ENCODE peak calls at places on chromosomes 6 and 20, in seven cellular contexts. P is IMR-90, Q is A549, L is HepG2, Z is H1, J is SK-N-SH, F is K562. V is an unnamed sample.

GRCh38 chr6:11333292-11333849 is 100.9 kb upstream of the NEDD9 start:
- DNase-seq in F (no peak), Z (no peak), Q (no peak), L (no peak), P (no peak), J (no peak), V (no peak)

GRCh38 chr6:82419859-82420258 is 56.2 kb downstream of the TPBG start:
- DNase-seq in J (no peak), P (no peak), Q (peak; percentile 37), F (no peak), L (no peak), Z (no peak), V (no peak)

GRCh38 chr6:150336299-150336698 is 32.5 kb upstream of the IYD start:
- DNase-seq in P (peak; percentile 7), L (no peak), Z (no peak), J (no peak), F (peak; percentile 34), Q (no peak), V (peak; percentile 53)

GRCh38 chr6:41028618-41029486 is 10.2 kb downstream of the UNC5CL start:
- DNase-seq in L (no peak), F (no peak), Z (no peak), P (no peak), J (no peak), Q (no peak), V (no peak)

GRCh38 chr20:32731882-32732266 is 11.4 kb downstream of the COMMD7 start:
- DNase-seq in Q (peak; percentile 85), L (peak; percentile 89), J (no peak), P (no peak), Z (no peak), F (no peak), V (no peak)

GRCh38 chr6:169186496-169187169 is 67.0 kb downstream of the THBS2 start:
- DNase-seq in L (no peak), Z (no peak), P (no peak), J (no peak), Q (no peak), F (no peak), V (no peak)

GRCh38 chr20:41087777-41088176 is 49.6 kb upstream of the PLCG1 start:
- DNase-seq in J (no peak), P (no peak), Z (no peak), F (no peak), Q (no peak), L (no peak), V (no peak)

GRCh38 chr20:35820715-35821114 is 48.9 kb downstream of the PHF20 start:
- DNase-seq in F (no peak), Z (no peak), P (peak; percentile 52), Q (no peak), L (no peak), J (no peak), V (no peak)

GRCh38 chr6:138569554-138569953 is 70.3 kb upstream of the NHSL1 start:
- DNase-seq in Z (no peak), Q (no peak), J (no peak), F (no peak), P (no peak), L (no peak), V (no peak)

GRCh38 chr20:45406260-45407066 is 1.6 kb upstream of the DBNDD2 start:
- DNase-seq in P (no peak), J (peak; percentile 80), L (no peak), F (peak; percentile 70), Q (peak; percentile 25), Z (no peak), V (no peak)

GRCh38 chr6:44022671-44023352 is 104.4 kb downstream of the MRPL14 start:
- DNase-seq in Q (no peak), F (no peak), L (no peak), J (no peak), P (no peak), Z (no peak), V (no peak)

GRCh38 chr20:43736588-43737091 is 9.8 kb upstream of the GTSF1L start:
- DNase-seq in Q (no peak), L (no peak), F (peak; percentile 34), P (peak; percentile 10), J (no peak), Z (no peak), V (peak; percentile 79)

GRCh38 chr20:38610521-38610920 is 8.9 kb downstream of the ARHGAP40 start:
- DNase-seq in Q (no peak), J (no peak), L (no peak), Z (no peak), P (peak; percentile 6), F (no peak), V (no peak)

GRCh38 chr6:25369043-25369442 is 89.9 kb downstream of the CARMIL1 start:
- DNase-seq in F (no peak), P (no peak), Z (no peak), L (no peak), J (no peak), Q (no peak), V (no peak)

GRCh38 chr6:157840776-157841175 is 17.7 kb downstream of the SNX9 start:
- DNase-seq in L (no peak), F (peak; percentile 62), Q (peak; percentile 10), Z (no peak), J (no peak), P (peak; percentile 84), V (no peak)

GRCh38 chr6:38047562-38047961 is 228.0 kb downstream of the ZFAND3 start:
- DNase-seq in F (no peak), L (no peak), Q (no peak), P (no peak), J (no peak), Z (no peak), V (no peak)

GRCh38 chr6:23547851-23548250 is 578.2 kb upstream of the NRSN1 start:
- DNase-seq in F (no peak), L (peak; percentile 3), P (no peak), Q (no peak), Z (no peak), J (no peak), V (no peak)

GRCh38 chr20:49989234-49990065 is 6.7 kb downstream of the SNAI1 start:
- DNase-seq in Q (peak; percentile 41), L (no peak), J (peak; percentile 71), P (peak; percentile 87), Z (no peak), F (peak; percentile 73), V (no peak)

GRCh38 chr6:91082311-91082803 is 495.5 kb upstream of the MAP3K7 start:
- DNase-seq in L (no peak), F (no peak), P (peak; percentile 40), J (no peak), Q (no peak), Z (no peak), V (no peak)

GRCh38 chr6:26217714-26218075 is 130.5 kb downstream of the HFE start:
- DNase-seq in P (no peak), F (peak; percentile 66), Z (no peak), Q (no peak), J (no peak), L (no peak), V (no peak)

GRCh38 chr20:37223053-37223452 is 38.6 kb downstream of the GHRH start:
- DNase-seq in F (peak; percentile 33), L (no peak), Q (peak; percentile 29), J (no peak), Z (no peak), P (peak; percentile 95), V (no peak)

GRCh38 chr20:32207211-32207625 is 325 bp downstream of the PLAGL2 start:
- DNase-seq in P (no peak), Q (no peak), F (peak; percentile 81), L (no peak), J (no peak), Z (no peak), V (no peak)

DNA sequence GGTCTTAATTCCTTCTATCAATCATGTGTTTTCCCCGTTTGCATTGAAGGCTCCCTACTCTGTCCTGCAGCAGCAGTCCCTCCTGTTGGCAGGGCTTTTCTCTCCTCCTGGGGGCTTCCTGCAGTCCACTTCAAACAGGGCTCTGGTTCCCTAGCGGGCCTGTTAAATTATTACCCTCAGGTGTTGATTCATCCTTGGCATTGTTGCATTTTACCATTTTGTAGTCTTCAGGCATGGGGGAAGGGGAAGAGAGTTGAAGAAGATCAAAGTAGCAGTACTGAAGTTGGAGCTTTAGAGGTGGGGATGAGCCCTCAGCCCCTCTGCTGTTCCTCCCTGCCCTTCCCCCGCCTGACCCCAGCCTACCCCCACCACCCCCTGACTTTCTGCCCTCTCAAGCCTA is 169.5 kb downstream of the EYA4 start:
- DNase-seq in Q (peak; percentile 4), L (no peak), P (no peak), Z (no peak), F (no peak), J (no peak), V (no peak)
- TF ChIP-seq RFX5 in Q (no peak), L (no peak), P (no peak), Z (no peak), F (no peak), J (no peak), V (no peak)

DNA sequence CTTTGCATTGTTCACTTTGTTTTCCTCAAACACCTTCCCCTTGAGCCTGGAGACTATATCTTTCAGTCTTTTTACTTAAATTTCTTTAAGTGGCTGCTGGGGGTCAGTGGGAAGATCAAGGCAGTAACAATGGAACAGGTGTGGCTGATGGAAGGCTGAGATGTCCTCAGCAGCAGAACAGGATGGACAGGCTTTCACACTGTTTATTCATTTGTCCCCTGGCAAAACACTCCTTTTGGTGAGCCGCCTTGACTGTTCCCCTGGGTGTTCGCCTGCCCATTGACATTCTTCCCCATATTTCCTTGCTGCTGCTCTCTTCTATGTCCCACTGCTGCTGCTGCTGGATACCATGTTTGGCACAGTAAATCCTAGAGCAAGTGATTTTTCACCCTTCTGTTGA is 38.1 kb downstream of the RNF144B start:
- DNase-seq in L (no peak), F (no peak), P (no peak), Z (no peak), J (no peak), Q (no peak), V (no peak)
- TF ChIP-seq RFX5 in L (no peak), F (no peak), P (no peak), Z (no peak), J (no peak), Q (no peak), V (no peak)

DNA sequence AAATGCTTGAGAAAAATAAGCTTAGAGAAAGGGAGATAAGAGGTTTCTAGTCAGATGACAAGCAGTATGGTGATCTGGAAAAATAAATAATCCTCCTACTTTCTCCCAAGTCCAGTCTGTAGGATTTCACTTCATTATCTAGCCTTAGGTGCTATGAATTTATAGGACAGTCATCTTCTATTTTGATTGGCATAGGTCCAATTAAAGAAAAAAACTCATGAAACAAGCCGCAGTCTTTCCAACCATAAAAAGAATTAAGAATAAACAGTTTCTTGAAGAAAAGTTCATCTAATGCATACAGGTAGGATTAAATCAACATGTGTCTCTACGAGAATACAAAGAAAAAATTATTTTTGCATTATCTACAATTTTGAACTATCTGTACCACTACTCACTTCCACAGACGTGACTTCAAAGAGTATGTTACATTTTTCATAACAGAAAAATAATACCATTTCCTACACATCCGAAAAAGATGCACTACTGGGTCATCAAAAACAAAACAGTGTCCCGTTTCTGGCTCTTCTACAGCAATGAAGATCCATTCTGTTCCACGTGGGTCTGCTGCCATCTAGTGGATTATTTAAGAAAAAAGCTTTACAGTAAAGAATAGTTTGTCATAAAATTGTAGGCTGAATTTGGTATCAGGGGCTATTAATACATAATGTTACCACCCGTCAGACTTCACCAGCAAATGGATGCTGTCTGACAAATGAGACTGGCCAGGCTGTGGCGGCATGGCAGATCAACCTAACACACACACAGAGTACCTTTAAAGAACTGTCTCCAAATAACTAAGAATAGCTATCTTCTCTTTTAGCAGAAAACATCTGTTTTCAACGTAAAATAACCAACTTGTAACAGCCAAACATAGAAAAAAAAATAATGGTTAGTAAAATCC is 28.9 kb downstream of the STX7 start:
- DNase-seq in F (peak; percentile 74), J (peak; percentile 45), L (peak; percentile 75), Q (peak; percentile 56), P (peak; percentile 76), Z (no peak), V (peak; percentile 37)
- TF ChIP-seq RFX5 in F (no peak), J (no peak), L (no peak), Q (no peak), P (no peak), Z (no peak), V (no peak)

GRCh38 chr6:30960907-30961673 is 20.3 kb downstream of the MUCL3 start:
- DNase-seq in Z (no peak), P (peak; percentile 23), L (peak; percentile 50), F (no peak), Q (no peak), J (no peak), V (no peak)
- TF ChIP-seq RFX5 in Z (no peak), P (no peak), L (no peak), F (no peak), Q (no peak), J (no peak), V (no peak)

V was measured in GM12878.